ENCODE peak calls at places on chromosomes 2 and 18, in eight cellular contexts. W is GM12865; X is NCI-H345; M is naive thymus-derived CD8-positive, alpha-beta T cell; H is stimulated activated CD4-positive, alpha-beta T cell treated with anti-CD3 and anti-CD28 coated beads, Interleukin-4, amount 100 ng/mL, for 24 hours; P is HS-5; N is KBM-7; S is T-helper 2 cell. F is an unnamed sample.

GRCh38 chr2:236092714-236093113 is 75.5 kb downstream of the GBX2 start:
- DNase-seq in W (no peak), X (no peak), M (no peak), H (no peak), P (no peak), N (no peak), S (no peak), F (no peak)

GRCh38 chr2:27489118-27489497 is 435 bp downstream of the IFT172 start:
- DNase-seq in W (peak; percentile 18), X (peak; percentile 66), M (no peak), H (no peak), P (no peak), N (no peak), S (peak; percentile 11), F (peak; percentile 7)

GRCh38 chr2:133789743-133790142 is 221.5 kb upstream of the NCKAP5 start:
- DNase-seq in W (no peak), X (peak; percentile 71), M (no peak), H (no peak), P (no peak), N (no peak), S (no peak), F (peak; percentile 67)

GRCh38 chr2:179588486-179589145 is 272.8 kb downstream of the ZNF385B start:
- DNase-seq in W (no peak), X (no peak), M (no peak), H (no peak), P (no peak), N (no peak), S (no peak), F (no peak)

GRCh38 chr2:46197672-46198071 is 99.5 kb upstream of the EPAS1 start:
- DNase-seq in W (no peak), X (no peak), M (no peak), H (no peak), P (no peak), N (no peak), S (no peak), F (no peak)

GRCh38 chr2:72276356-72276755 is 128.7 kb upstream of the CYP26B1 start:
- DNase-seq in W (no peak), X (no peak), M (no peak), H (no peak), P (no peak), N (no peak), S (no peak), F (no peak)

GRCh38 chr18:5309888-5310470 is 14.5 kb upstream of the ZBTB14 start:
- DNase-seq in W (peak; percentile 67), X (no peak), M (peak; percentile 19), H (peak; percentile 25), P (no peak), N (no peak), S (no peak), F (peak; percentile 0)

GRCh38 chr18:34991152-34991551 is 50.1 kb upstream of the MAPRE2 start:
- DNase-seq in W (no peak), X (no peak), M (no peak), H (no peak), P (no peak), N (no peak), S (no peak), F (no peak)

GRCh38 chr2:218430721-218431120 is 11.8 kb downstream of the VIL1 start:
- DNase-seq in W (no peak), X (no peak), M (no peak), H (no peak), P (no peak), N (no peak), S (no peak), F (no peak)

GRCh38 chr2:62501794-62502500 is 4.0 kb downstream of the TMEM17 start:
- DNase-seq in W (no peak), X (no peak), M (no peak), H (no peak), P (peak; percentile 14), N (no peak), S (no peak), F (no peak)

GRCh38 chr2:116317111-116317510 is 1497.4 kb upstream of the DDX18 start:
- DNase-seq in W (no peak), X (no peak), M (no peak), H (no peak), P (no peak), N (no peak), S (no peak), F (no peak)

GRCh38 chr2:675982-676646 is 1.1 kb downstream of the TMEM18 start:
- DNase-seq in W (peak; percentile 57), X (peak; percentile 53), M (no peak), H (peak; percentile 46), P (peak; percentile 84), N (no peak), S (peak; percentile 32), F (peak; percentile 60)

GRCh38 chr2:101124684-101125366 is 26.4 kb downstream of the TBC1D8 start:
- DNase-seq in W (no peak), X (no peak), M (no peak), H (no peak), P (peak; percentile 100), N (no peak), S (no peak), F (peak; percentile 96)

GRCh38 chr2:207328944-207329386 is 163.2 kb upstream of the KLF7 start:
- DNase-seq in W (peak; percentile 72), X (no peak), M (no peak), H (no peak), P (no peak), N (no peak), S (no peak), F (no peak)

GRCh38 chr2:28449489-28450395 is 46.1 kb upstream of the PLB1 start:
- DNase-seq in W (peak; percentile 61), X (no peak), M (no peak), H (peak; percentile 89), P (no peak), N (peak; percentile 25), S (no peak), F (peak; percentile 51)

GRCh38 chr2:144333144-144333555 is 186.8 kb downstream of the ZEB2 start:
- DNase-seq in W (no peak), X (no peak), M (no peak), H (no peak), P (no peak), N (no peak), S (no peak), F (no peak)

GRCh38 chr18:62048279-62048678 is 138.6 kb downstream of the PIGN start:
- DNase-seq in W (no peak), X (no peak), M (no peak), H (no peak), P (no peak), N (no peak), S (no peak), F (no peak)

GRCh38 chr2:236998250-236998649 is 87.4 kb upstream of the COPS8 start:
- DNase-seq in W (no peak), X (peak; percentile 47), M (no peak), H (no peak), P (no peak), N (no peak), S (no peak), F (peak; percentile 24)

GRCh38 chr2:10422732-10423399 is 25.3 kb downstream of the ODC1 start:
- DNase-seq in W (no peak), X (no peak), M (no peak), H (no peak), P (no peak), N (no peak), S (no peak), F (no peak)

GRCh38 chr2:201254331-201254730 is 6.0 kb upstream of the CASP8 start:
- DNase-seq in W (no peak), X (peak; percentile 18), M (no peak), H (no peak), P (no peak), N (peak; percentile 70), S (no peak), F (peak; percentile 91)

GRCh38 chr2:134193006-134193405 is 60.9 kb upstream of the MGAT5 start:
- DNase-seq in W (no peak), X (no peak), M (no peak), H (no peak), P (peak; percentile 26), N (no peak), S (no peak), F (peak; percentile 60)

GRCh38 chr2:241577413-241578122 is 19.0 kb downstream of the BOK start:
- DNase-seq in W (no peak), X (no peak), M (no peak), H (no peak), P (no peak), N (no peak), S (no peak), F (no peak)

GRCh38 chr2:88831792-88832248 is 140.3 kb downstream of the RPIA start:
- DNase-seq in W (peak; percentile 80), X (no peak), M (peak; percentile 45), H (peak; percentile 28), P (no peak), N (peak; percentile 73), S (no peak), F (peak; percentile 31)

GRCh38 chr2:20667151-20667530 is 197 bp downstream of the GDF7 start:
- DNase-seq in W (no peak), X (no peak), M (no peak), H (no peak), P (no peak), N (no peak), S (no peak), F (no peak)

GRCh38 chr2:165114345-165114943 is 89.4 kb downstream of the SCN3A start:
- DNase-seq in W (no peak), X (no peak), M (no peak), H (no peak), P (peak; percentile 66), N (no peak), S (no peak), F (peak; percentile 9)

GRCh38 chr2:18987592-18988073 is 370.8 kb downstream of the OSR1 start:
- DNase-seq in W (no peak), X (peak; percentile 32), M (no peak), H (no peak), P (peak; percentile 87), N (no peak), S (no peak), F (peak; percentile 88)

GRCh38 chr2:10218036-10218435 is 84.7 kb upstream of the HPCAL1 start:
- DNase-seq in W (no peak), X (no peak), M (no peak), H (no peak), P (no peak), N (no peak), S (no peak), F (no peak)

GRCh38 chr18:3985030-3985429 is 470.1 kb downstream of the DLGAP1 start:
- DNase-seq in W (peak; percentile 26), X (no peak), M (no peak), H (no peak), P (no peak), N (no peak), S (no peak), F (no peak)

GRCh38 chr2:11093467-11093866 is 61.8 kb upstream of the SLC66A3 start:
- DNase-seq in W (no peak), X (no peak), M (no peak), H (no peak), P (no peak), N (no peak), S (no peak), F (no peak)

GRCh38 chr2:26685312-26685711 is 7.2 kb upstream of the KCNK3 start:
- DNase-seq in W (no peak), X (no peak), M (no peak), H (no peak), P (no peak), N (no peak), S (no peak), F (no peak)

GRCh38 chr18:1350931-1351450 is 446.3 kb downstream of the ADCYAP1 start:
- DNase-seq in W (no peak), X (no peak), M (no peak), H (no peak), P (peak; percentile 33), N (no peak), S (no peak), F (no peak)

GRCh38 chr18:56984731-56985130 is 162.2 kb upstream of the BOD1L2 start:
- DNase-seq in W (no peak), X (no peak), M (no peak), H (no peak), P (no peak), N (no peak), S (no peak), F (no peak)

GRCh38 chr18:62637807-62638687 is 77.3 kb upstream of the PHLPP1 start:
- DNase-seq in W (peak; percentile 79), X (no peak), M (peak; percentile 31), H (peak; percentile 61), P (no peak), N (peak; percentile 77), S (peak; percentile 15), F (peak; percentile 12)

GRCh38 chr18:45652703-45653490 is 37.6 kb downstream of the SLC14A2 start:
- DNase-seq in W (no peak), X (no peak), M (no peak), H (no peak), P (peak; percentile 11), N (no peak), S (no peak), F (no peak)

F was measured in MG63.